ENCODE peak calls at places on chromosome 18, in seven cellular contexts. V, G, T, B, W, I and N are unnamed samples.
A peak's percentile ranks its signal among the peaks of the same experiment; 100 is the strongest.

GRCh38 chr18:32919799-32920198 is 147.0 kb upstream of the KLHL14 start:
- DNase-seq in T (peak; percentile 17), B (no peak), W (no peak), I (peak; percentile 53), V (peak; percentile 85), G (peak; percentile 9), N (no peak)

GRCh38 chr18:8208716-8209115 is 400.5 kb upstream of the RAB12 start:
- DNase-seq in T (no peak), B (no peak), G (no peak), V (no peak), W (no peak), I (no peak), N (no peak)

GRCh38 chr18:54880706-54881105 is 52.4 kb downstream of the RAB27B start:
- DNase-seq in V (no peak), G (no peak), W (peak; percentile 8), T (peak; percentile 11), I (no peak), B (no peak), N (no peak)

GRCh38 chr18:72762505-72763122 is 105.2 kb downstream of the NETO1 start:
- DNase-seq in T (peak; percentile 30), I (no peak), V (peak; percentile 62), G (no peak), W (peak; percentile 22), B (peak; percentile 12), N (no peak)

GRCh38 chr18:44679912-44680270 is 797 bp upstream of the SETBP1 start:
- DNase-seq in V (no peak), T (peak; percentile 82), B (no peak), G (peak; percentile 26), W (no peak), I (peak; percentile 57), N (peak; percentile 29)

GRCh38 chr18:42925036-42925435 is 190.4 kb downstream of the RIT2 start:
- DNase-seq in V (no peak), B (no peak), T (no peak), W (no peak), I (no peak), G (no peak), N (no peak)

GRCh38 chr18:54100920-54101319 is 123.5 kb downstream of the MBD2 start:
- DNase-seq in I (no peak), G (no peak), V (no peak), T (no peak), B (no peak), W (no peak), N (no peak)

GRCh38 chr18:67672719-67673118 is 156.2 kb upstream of the DSEL start:
- DNase-seq in V (no peak), B (no peak), T (no peak), W (no peak), G (no peak), I (no peak), N (no peak)

GRCh38 chr18:35513181-35513932 is 15.6 kb upstream of the INO80C start:
- DNase-seq in I (peak; percentile 32), T (no peak), G (no peak), V (no peak), W (no peak), B (no peak), N (no peak)

GRCh38 chr18:8654482-8655451 is 45.5 kb downstream of the RAB12 start:
- DNase-seq in T (peak; percentile 51), W (peak; percentile 50), V (no peak), I (no peak), G (no peak), B (no peak), N (no peak)

GRCh38 chr18:11994708-11995444 is 13.6 kb downstream of the IMPA2 start:
- DNase-seq in V (peak; percentile 75), B (no peak), W (no peak), T (no peak), G (no peak), I (peak; percentile 77), N (no peak)

GRCh38 chr18:51603551-51603950 is 406.1 kb upstream of the MEX3C start:
- DNase-seq in G (no peak), V (no peak), I (no peak), B (no peak), T (no peak), W (no peak), N (no peak)

GRCh38 chr18:11980148-11980554 is 1.2 kb upstream of the IMPA2 start:
- DNase-seq in G (no peak), V (no peak), I (no peak), B (no peak), T (no peak), W (no peak), N (no peak)

GRCh38 chr18:58098706-58099105 is 54.7 kb downstream of the NEDD4L start:
- DNase-seq in B (no peak), T (no peak), I (no peak), W (no peak), G (no peak), V (no peak), N (no peak)

GRCh38 chr18:31490387-31490786 is 7.6 kb upstream of the DSG2 start:
- DNase-seq in G (no peak), B (peak; percentile 49), W (no peak), I (no peak), V (no peak), T (no peak), N (peak; percentile 11)
- TF ChIP-seq POLR2AphosphoS5 in G (no peak), B (no peak), W (no peak), I (no peak), V (no peak), T (no peak), N (no peak)

GRCh38 chr18:46408334-46408987 is 248.6 kb downstream of the LOXHD1 start:
- DNase-seq in V (peak; percentile 10), T (no peak), W (peak; percentile 48), I (no peak), G (no peak), B (no peak), N (no peak)
- TF ChIP-seq TAF1 in V (no peak), T (no peak), W (no peak), I (no peak), G (no peak), B (no peak), N (no peak)

GRCh38 chr18:39434223-39434622 is 1868.6 kb upstream of the CELF4 start:
- DNase-seq in I (no peak), B (no peak), W (no peak), T (no peak), G (no peak), V (no peak), N (no peak)
- TF ChIP-seq POLR2AphosphoS5 in I (no peak), B (no peak), W (no peak), T (no peak), G (no peak), V (no peak), N (no peak)

GRCh38 chr18:23012249-23012648 is 79.1 kb downstream of the RBBP8 start:
- DNase-seq in W (no peak), V (no peak), G (no peak), I (no peak), T (no peak), B (no peak), N (no peak)
- TF ChIP-seq TAF1 in W (no peak), V (no peak), G (no peak), I (no peak), T (no peak), B (no peak), N (no peak)

GRCh38 chr18:55920063-55920462 is 332.1 kb upstream of the TCF4 start:
- DNase-seq in G (no peak), T (no peak), I (no peak), V (no peak), B (no peak), W (no peak), N (no peak)
- TF ChIP-seq POLR2AphosphoS5 in G (no peak), T (no peak), I (no peak), V (no peak), B (no peak), W (no peak), N (no peak)

DNA sequence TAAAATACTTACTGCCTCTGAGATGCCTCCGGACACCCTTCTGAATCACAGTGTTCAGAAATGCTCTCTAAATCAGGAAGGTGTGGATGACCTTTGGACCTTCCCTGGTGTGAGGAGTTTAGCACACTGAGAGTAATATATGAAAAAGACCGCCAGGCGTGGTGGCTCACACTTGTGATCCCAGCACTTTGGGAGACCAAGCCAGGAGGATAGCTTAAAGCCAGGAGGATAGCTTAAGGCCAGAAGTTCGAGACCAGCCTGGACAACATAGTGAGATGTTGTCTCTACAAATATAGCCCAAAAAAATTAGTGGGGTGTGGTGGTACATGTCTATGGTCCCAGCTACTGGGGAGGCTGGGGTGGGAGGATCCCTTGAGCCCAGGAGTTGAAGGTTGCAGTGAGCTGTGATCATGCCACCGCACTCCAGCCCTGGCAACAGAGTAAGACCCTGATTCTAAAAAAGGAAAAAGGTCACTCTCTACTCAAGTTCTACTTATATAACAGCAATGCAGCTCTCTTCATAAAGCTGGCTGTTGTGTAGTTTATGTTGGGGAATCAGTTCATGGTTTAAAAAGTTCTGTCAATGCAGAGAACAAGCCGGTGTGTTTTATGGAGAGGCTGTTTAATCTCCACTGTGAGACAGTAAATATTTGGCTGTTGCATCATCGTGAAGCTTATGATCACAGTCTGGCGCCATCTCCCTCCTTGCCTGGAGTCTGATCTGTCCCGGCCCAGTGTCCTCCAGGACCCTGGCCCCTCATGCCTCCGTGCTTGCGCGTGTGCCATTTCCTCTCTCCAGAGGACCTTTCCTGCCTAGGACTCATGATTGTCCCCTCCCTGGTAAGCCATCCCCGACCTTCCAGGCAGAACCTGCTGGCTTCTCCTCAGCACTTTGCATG is 184.5 kb downstream of the FAM210A start:
- DNase-seq in T (no peak), G (no peak), B (no peak), W (no peak), V (peak; percentile 98), I (no peak), N (no peak)
- TF ChIP-seq TAF1 in T (no peak), G (no peak), B (no peak), W (no peak), V (no peak), I (no peak), N (no peak)

GRCh38 chr18:56659111-56659510 is 8.0 kb downstream of the WDR7 start:
- DNase-seq in G (no peak), V (no peak), W (no peak), T (no peak), B (no peak), I (no peak), N (no peak)
- TF ChIP-seq POLR2AphosphoS5 in G (no peak), V (no peak), W (no peak), T (no peak), B (no peak), I (no peak), N (no peak)